ENCODE peak calls at places on chromosomes 6 and 20, in seven cellular contexts. X is H1; I is mammary epithelial cell; D is endothelial cell of umbilical vein; W is SJSA1; G is aorta; J is CD8-positive, alpha-beta T cell. H is an unnamed sample.

GRCh38 chr6:29025927-29026585 is 18.9 kb downstream of the OR2W1 start:
- DNase-seq in X (no peak), I (no peak), D (no peak), W (no peak), G (no peak), J (no peak), H (no peak)

GRCh38 chr6:154986787-154987235 is 8.3 kb upstream of the TIAM2 start:
- DNase-seq in X (no peak), I (no peak), D (peak; percentile 57), W (no peak), G (no peak), J (no peak), H (no peak)

GRCh38 chr20:22339091-22339881 is 245.1 kb downstream of the FOXA2 start:
- DNase-seq in X (peak; percentile 57), I (peak; percentile 65), D (peak; percentile 64), W (peak; percentile 60), G (no peak), J (peak; percentile 11), H (no peak)

GRCh38 chr20:33664762-33665144 is 2.0 kb upstream of the ACTL10 start:
- DNase-seq in X (no peak), I (no peak), D (no peak), W (no peak), G (no peak), J (no peak), H (no peak)

GRCh38 chr20:60255426-60255825 is 297.2 kb downstream of the CDH26 start:
- DNase-seq in X (no peak), I (no peak), D (no peak), W (no peak), G (no peak), J (no peak), H (no peak)

GRCh38 chr6:152272486-152272885 is 364.7 kb downstream of the SYNE1 start:
- DNase-seq in X (no peak), I (peak; percentile 23), D (no peak), W (no peak), G (no peak), J (no peak), H (no peak)

GRCh38 chr6:4640139-4640538 is 136.1 kb upstream of the CDYL start:
- DNase-seq in X (no peak), I (peak; percentile 85), D (peak; percentile 70), W (no peak), G (no peak), J (no peak), H (no peak)

GRCh38 chr6:44411141-44411540 is 23.6 kb downstream of the CDC5L start:
- DNase-seq in X (no peak), I (no peak), D (peak; percentile 57), W (no peak), G (no peak), J (no peak), H (no peak)

GRCh38 chr20:35404614-35405259 is 7.0 kb downstream of the UQCC1 start:
- DNase-seq in X (no peak), I (no peak), D (no peak), W (no peak), G (no peak), J (no peak), H (no peak)

GRCh38 chr20:39152742-39153141 is 190.6 kb downstream of the DHX35 start:
- DNase-seq in X (no peak), I (no peak), D (no peak), W (no peak), G (no peak), J (no peak), H (no peak)

GRCh38 chr6:93819189-93819588 is 399.8 kb upstream of the EPHA7 start:
- DNase-seq in X (no peak), I (no peak), D (no peak), W (no peak), G (no peak), J (no peak), H (no peak)

GRCh38 chr6:34324738-34325444 is 67.6 kb downstream of the NUDT3 start:
- DNase-seq in X (no peak), I (peak; percentile 14), D (no peak), W (no peak), G (peak; percentile 59), J (no peak), H (peak; percentile 47)

GRCh38 chr6:30171677-30172471 is 8.5 kb downstream of the TRIM15 start:
- DNase-seq in X (peak; percentile 74), I (no peak), D (no peak), W (no peak), G (no peak), J (no peak), H (no peak)

GRCh38 chr6:52557389-52558265 is 19.2 kb downstream of the TRAM2 start:
- DNase-seq in X (peak; percentile 58), I (no peak), D (no peak), W (no peak), G (peak; percentile 65), J (no peak), H (no peak)
- H3K4me1 ChIP-seq in X (peaks cover 1% of the 10 kb centered on the region), I (peaks cover 4% of the 10 kb centered on the region), D (peaks cover 24% of the 10 kb centered on the region), W (peaks cover 56% of the 10 kb centered on the region), G (peaks cover 2% of the 10 kb centered on the region), J (no peaks in the 10 kb centered on the region), H (peaks cover 92% of the 10 kb centered on the region)

GRCh38 chr6:21075986-21076385 is 517.6 kb upstream of the SOX4 start:
- DNase-seq in X (no peak), I (no peak), D (no peak), W (no peak), G (no peak), J (no peak), H (no peak)

GRCh38 chr6:21070620-21071019 is 522.9 kb upstream of the SOX4 start:
- DNase-seq in X (no peak), I (no peak), D (peak; percentile 58), W (no peak), G (no peak), J (no peak), H (no peak)

GRCh38 chr6:21071783-21072468 is 521.6 kb upstream of the SOX4 start:
- DNase-seq in X (no peak), I (no peak), D (no peak), W (no peak), G (no peak), J (no peak), H (no peak)

GRCh38 chr6:21074484-21074883 is 519.1 kb upstream of the SOX4 start:
- DNase-seq in X (no peak), I (no peak), D (no peak), W (no peak), G (no peak), J (no peak), H (no peak)

GRCh38 chr6:21073318-21073839 is 520.2 kb upstream of the SOX4 start:
- DNase-seq in X (no peak), I (no peak), D (no peak), W (no peak), G (no peak), J (no peak), H (no peak)
- H3K9me3 ChIP-seq in X (no peaks in the 10 kb centered on the region), I (no peaks in the 10 kb centered on the region), D (no peaks in the 10 kb centered on the region), W (no peaks in the 10 kb centered on the region), G (peaks cover 1% of the 10 kb centered on the region), J (no peaks in the 10 kb centered on the region), H (no peaks in the 10 kb centered on the region)

GRCh38 chr6:2842139-2842552 is 483 bp upstream of the SERPINB1 start:
- DNase-seq in X (no peak), I (no peak), D (no peak), W (no peak), G (no peak), J (no peak), H (no peak)
- H3K4me1 ChIP-seq in X (peaks cover 12% of the 10 kb centered on the region), I (peaks cover 50% of the 10 kb centered on the region), D (peaks cover 43% of the 10 kb centered on the region), W (peaks cover 49% of the 10 kb centered on the region), G (no peaks in the 10 kb centered on the region), J (peaks cover 36% of the 10 kb centered on the region), H (peaks cover 40% of the 10 kb centered on the region)

DNA sequence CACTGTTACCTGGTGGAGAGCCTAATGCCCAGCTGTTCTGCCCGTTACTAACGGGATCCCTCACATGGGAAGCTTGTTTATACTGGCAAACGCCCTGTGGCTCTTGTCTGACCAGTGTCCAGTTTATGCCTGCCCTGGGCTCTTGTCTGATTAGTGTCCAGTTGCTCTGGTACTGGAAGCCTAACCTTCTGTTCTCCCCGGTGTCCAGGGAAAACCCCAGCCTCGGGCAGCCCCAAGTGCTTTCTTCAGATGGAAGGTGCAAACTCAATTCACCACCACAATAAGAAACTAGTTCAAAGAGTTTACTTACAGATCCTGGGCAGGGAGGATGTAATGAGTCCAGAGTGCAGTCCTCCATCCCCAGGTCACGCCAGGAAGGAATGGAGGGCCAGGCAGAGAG is 148.4 kb downstream of the TBXT start:
- DNase-seq in X (no peak), I (no peak), D (no peak), W (no peak), G (no peak), J (no peak), H (no peak)
- H3K9me3 ChIP-seq in X (peaks cover 4% of the 10 kb centered on the region), I (peaks cover 5% of the 10 kb centered on the region), D (no peaks in the 10 kb centered on the region), W (no peaks in the 10 kb centered on the region), G (peaks cover 4% of the 10 kb centered on the region), J (no peaks in the 10 kb centered on the region), H (no peaks in the 10 kb centered on the region)

GRCh38 chr20:41135187-41135887 is 2.0 kb upstream of the PLCG1 start:
- DNase-seq in X (peak; percentile 77), I (peak; percentile 37), D (peak; percentile 53), W (no peak), G (no peak), J (peak; percentile 72), H (peak; percentile 64)
- H3K4me1 ChIP-seq in X (peaks cover 19% of the 10 kb centered on the region), I (peaks cover 48% of the 10 kb centered on the region), D (peaks cover 22% of the 10 kb centered on the region), W (peaks cover 21% of the 10 kb centered on the region), G (no peaks in the 10 kb centered on the region), J (peaks cover 42% of the 10 kb centered on the region), H (peaks cover 18% of the 10 kb centered on the region)

GRCh38 chr6:137494281-137494966 is at the start of gene OLIG3:
- DNase-seq in X (peak; percentile 67), I (no peak), D (no peak), W (no peak), G (no peak), J (peak; percentile 19), H (no peak)
- H3K9me3 ChIP-seq in X (no peaks in the 10 kb centered on the region), I (no peaks in the 10 kb centered on the region), D (no peaks in the 10 kb centered on the region), W (no peaks in the 10 kb centered on the region), G (no peaks in the 10 kb centered on the region), J (no peaks in the 10 kb centered on the region), H (no peaks in the 10 kb centered on the region)

GRCh38 chr20:53867741-53868351 is 202.5 kb downstream of the BCAS1 start:
- DNase-seq in X (no peak), I (peak; percentile 85), D (no peak), W (no peak), G (no peak), J (no peak), H (no peak)
- H3K4me1 ChIP-seq in X (peaks cover 7% of the 10 kb centered on the region), I (peaks cover 50% of the 10 kb centered on the region), D (peaks cover 22% of the 10 kb centered on the region), W (peaks cover 63% of the 10 kb centered on the region), G (no peaks in the 10 kb centered on the region), J (peaks cover 74% of the 10 kb centered on the region), H (peaks cover 35% of the 10 kb centered on the region)

DNA sequence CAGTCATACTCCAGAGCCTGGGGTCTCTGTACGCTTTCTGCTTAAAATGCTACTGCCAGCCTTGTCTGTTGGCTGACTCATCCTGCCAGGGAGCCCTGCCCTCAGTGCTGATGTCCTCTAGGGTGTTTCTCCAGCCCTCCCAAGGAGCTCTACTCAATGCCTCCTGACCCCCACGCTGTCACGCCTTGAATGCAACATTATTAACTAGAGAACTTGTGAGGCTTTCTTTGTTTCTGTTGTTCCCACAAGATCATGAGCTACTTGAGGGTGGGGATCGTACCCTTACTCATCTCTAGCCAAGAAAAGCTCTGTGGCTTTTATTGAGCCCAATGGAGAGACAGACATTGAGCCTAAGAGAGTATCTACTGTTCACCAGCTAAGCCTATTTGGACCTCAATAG is 20.1 kb downstream of the KIF16B start:
- DNase-seq in X (no peak), I (no peak), D (no peak), W (no peak), G (no peak), J (no peak), H (no peak)
- H3K9me3 ChIP-seq in X (peaks cover 16% of the 10 kb centered on the region), I (no peaks in the 10 kb centered on the region), D (no peaks in the 10 kb centered on the region), W (no peaks in the 10 kb centered on the region), G (no peaks in the 10 kb centered on the region), J (no peaks in the 10 kb centered on the region), H (no peaks in the 10 kb centered on the region)

GRCh38 chr6:51536728-51537127 is 550.7 kb downstream of the PKHD1 start:
- DNase-seq in X (no peak), I (no peak), D (no peak), W (no peak), G (no peak), J (no peak), H (no peak)
- H3K4me1 ChIP-seq in X (no peaks in the 10 kb centered on the region), I (no peaks in the 10 kb centered on the region), D (no peaks in the 10 kb centered on the region), W (no peaks in the 10 kb centered on the region), G (no peaks in the 10 kb centered on the region), J (no peaks in the 10 kb centered on the region), H (no peaks in the 10 kb centered on the region)